ENCODE peak calls at places on chromosomes 16 and 17, in six cellular contexts. L is H1, S is HCT116, C is K562, G is GM12878, Y is HepG2. R is an unnamed sample.

GRCh38 chr16:4767872-4768548 is 1.0 kb upstream of the ZNF500 start:
- DNase-seq in G (peak; percentile 20), Y (no peak), C (no peak), S (peak; percentile 8), L (no peak), R (no peak)

GRCh38 chr17:27256225-27257030 is 37.5 kb upstream of the WSB1 start:
- DNase-seq in G (no peak), L (no peak), Y (peak; percentile 72), S (no peak), C (no peak), R (peak; percentile 93)

GRCh38 chr16:20830372-20830771 is 24.0 kb downstream of the REXO5 start:
- DNase-seq in Y (no peak), S (no peak), L (no peak), C (no peak), G (no peak), R (no peak)

GRCh38 chr17:5758651-5759050 is 174.3 kb upstream of the NLRP1 start:
- DNase-seq in S (peak; percentile 83), Y (peak; percentile 30), C (peak; percentile 4), G (peak; percentile 12), L (peak; percentile 57), R (peak; percentile 82)

GRCh38 chr17:19573075-19573474 is 39.4 kb downstream of the SLC47A1 start:
- DNase-seq in G (no peak), L (no peak), C (no peak), Y (no peak), S (no peak), R (no peak)

GRCh38 chr16:84088695-84089395 is 27.9 kb downstream of the MBTPS1 start:
- DNase-seq in Y (peak; percentile 24), S (no peak), L (no peak), G (peak; percentile 67), C (no peak), R (no peak)

GRCh38 chr16:6704306-6704705 is 628.3 kb upstream of the RBFOX1 start:
- DNase-seq in L (no peak), Y (no peak), C (no peak), S (no peak), G (no peak), R (no peak)

GRCh38 chr16:49754495-49755290 is 101.2 kb downstream of the ZNF423 start:
- DNase-seq in Y (no peak), C (no peak), L (peak; percentile 70), G (no peak), S (no peak), R (peak; percentile 64)

GRCh38 chr16:72291121-72291520 is 119.2 kb upstream of the PMFBP1 start:
- DNase-seq in C (no peak), G (no peak), S (peak; percentile 44), L (no peak), Y (no peak), R (no peak)

GRCh38 chr17:74825003-74825627 is 34.6 kb downstream of the GRIN2C start:
- DNase-seq in Y (no peak), S (no peak), G (no peak), L (no peak), C (no peak), R (peak; percentile 5)

GRCh38 chr16:55832788-55833583 is at the start of gene CES1:
- DNase-seq in Y (peak; percentile 94), S (no peak), G (no peak), L (no peak), C (no peak), R (no peak)

GRCh38 chr17:60163108-60163784 is 13.5 kb downstream of the CA4 start:
- DNase-seq in G (no peak), C (peak; percentile 31), L (peak; percentile 59), S (no peak), Y (peak; percentile 52), R (no peak)

GRCh38 chr16:72442381-72443158 is 270.6 kb upstream of the PMFBP1 start:
- DNase-seq in C (no peak), G (no peak), L (no peak), S (no peak), Y (peak; percentile 93), R (no peak)

GRCh38 chr16:24668481-24669001 is 60.9 kb upstream of the TNRC6A start:
- DNase-seq in Y (no peak), L (no peak), C (no peak), S (no peak), G (no peak), R (peak; percentile 87)

GRCh38 chr16:82682757-82683156 is 56.0 kb downstream of the CDH13 start:
- DNase-seq in Y (no peak), S (no peak), G (no peak), L (no peak), C (no peak), R (peak; percentile 83)

GRCh38 chr17:18980682-18981384 is 23.7 kb downstream of the FAM83G start:
- DNase-seq in S (no peak), C (no peak), G (no peak), L (no peak), Y (peak; percentile 60), R (no peak)

GRCh38 chr17:8266648-8267479 is 17.8 kb downstream of the PFAS start:
- DNase-seq in L (no peak), Y (no peak), C (no peak), S (no peak), G (no peak), R (no peak)

GRCh38 chr16:68762996-68763756 is 26.1 kb downstream of the CDH1 start:
- DNase-seq in G (no peak), L (peak; percentile 67), Y (no peak), C (no peak), S (no peak), R (no peak)

GRCh38 chr16:17277981-17278381 is 192.8 kb downstream of the XYLT1 start:
- DNase-seq in G (no peak), S (peak; percentile 24), C (no peak), L (peak; percentile 59), Y (peak; percentile 38), R (no peak)

GRCh38 chr17:41769985-41770384 is 16.5 kb downstream of the JUP start:
- DNase-seq in Y (no peak), C (peak; percentile 12), G (no peak), L (no peak), S (no peak), R (no peak)

GRCh38 chr16:12146966-12147365 is 170.4 kb downstream of the SNX29 start:
- DNase-seq in L (no peak), G (no peak), Y (no peak), C (no peak), S (no peak), R (no peak)

GRCh38 chr16:67163903-67164558 is 514 bp upstream of the HSF4 start:
- DNase-seq in G (no peak), Y (no peak), C (no peak), S (no peak), L (peak; percentile 72), R (no peak)

GRCh38 chr17:37742762-37743611 is 1.9 kb downstream of the HNF1B start:
- DNase-seq in C (no peak), S (no peak), Y (peak; percentile 64), L (peak; percentile 68), G (no peak), R (no peak)
- TF ChIP-seq EZH2 in C (no peak), S (no peak), Y (no peak), L (peak; percentile 32), G (no peak), R (peak; percentile 79)

DNA sequence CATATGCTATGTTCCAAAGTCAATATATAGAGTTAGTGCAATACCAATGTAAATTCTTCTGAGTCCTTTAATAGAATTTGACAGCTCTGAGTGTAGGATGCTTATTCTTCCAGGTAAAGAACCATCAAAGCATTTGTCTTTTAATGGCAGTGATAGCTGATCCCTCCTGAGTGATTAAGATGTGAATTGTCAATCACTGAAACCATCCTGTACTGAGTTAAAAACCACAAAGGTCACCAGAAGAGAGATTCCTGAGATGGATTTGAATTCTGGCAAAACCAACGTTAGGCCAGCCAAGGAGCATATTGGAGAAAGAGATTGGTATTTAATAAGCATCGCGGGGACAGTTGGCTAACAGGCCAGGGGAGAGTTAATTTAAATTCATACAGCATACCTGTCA is 49.0 kb upstream of the CCL1 start:
- DNase-seq in G (no peak), S (no peak), Y (no peak), C (no peak), L (no peak), R (no peak)
- TF ChIP-seq MAX in G (no peak), S (no peak), Y (no peak), C (no peak), L (no peak), R (no peak)

GRCh38 chr16:14106961-14107360 is 35.8 kb downstream of the MRTFB start:
- DNase-seq in L (no peak), C (no peak), G (no peak), Y (no peak), S (no peak), R (no peak)
- H3K79me2 ChIP-seq in L (no peaks in the 10 kb centered on the region), C (peaks cover 7% of the 10 kb centered on the region), G (no peaks in the 10 kb centered on the region), Y (peaks cover 29% of the 10 kb centered on the region), S (peaks cover 74% of the 10 kb centered on the region), R (peaks cover 8% of the 10 kb centered on the region)

GRCh38 chr16:31471875-31472558 is at the start of gene TGFB1I1:
- DNase-seq in Y (no peak), G (no peak), C (no peak), S (no peak), L (peak; percentile 64), R (peak; percentile 61)
- TF ChIP-seq EZH2 in Y (peak; percentile 31), G (no peak), C (no peak), S (no peak), L (no peak), R (no peak)

GRCh38 chr17:32495347-32496253 is 8.8 kb downstream of the CDK5R1 start:
- DNase-seq in L (no peak), C (no peak), Y (no peak), G (no peak), S (no peak), R (peak; percentile 53)
- TF ChIP-seq MAX in L (no peak), C (no peak), Y (no peak), G (no peak), S (no peak), R (no peak)

GRCh38 chr17:28744802-28745051 is 916 bp downstream of the TRAF4 start:
- DNase-seq in G (no peak), Y (no peak), S (no peak), L (no peak), C (no peak), R (no peak)
- H3K79me2 ChIP-seq in G (peaks cover 78% of the 10 kb centered on the region), Y (peaks cover 33% of the 10 kb centered on the region), S (peaks cover 52% of the 10 kb centered on the region), L (peaks cover 19% of the 10 kb centered on the region), C (peaks cover 52% of the 10 kb centered on the region), R (peaks cover 31% of the 10 kb centered on the region)

R was measured in endothelial cell of umbilical vein.